ENCODE peak calls at places on chromosomes 13 and 19, in ten cellular contexts. W, G, A, F, B, S, C, I, E and T are unnamed samples.

GRCh38 chr13:32019612-32020233 is 11.9 kb upstream of the FRY start:
- DNase-seq in W (peak), G (peak), A (peak), F (peak), B (peak), S (peak), C (peak), I (peak), E (no peak), T (no peak)

GRCh38 chr19:40716031-40716654 is 543 bp downstream of the COQ8B start:
- DNase-seq in W (no peak), G (no peak), A (no peak), F (no peak), B (peak), S (no peak), C (peak), I (peak), E (no peak), T (no peak)

GRCh38 chr13:106497079-106497478 is 38.4 kb downstream of the EFNB2 start:
- DNase-seq in W (no peak), G (no peak), A (no peak), F (no peak), B (no peak), S (no peak), C (no peak), I (no peak), E (no peak), T (no peak)

GRCh38 chr13:21060063-21060826 is 1.1 kb downstream of the LATS2 start:
- DNase-seq in W (peak), G (peak), A (peak), F (peak), B (peak), S (peak), C (peak), I (peak), E (no peak), T (no peak)

GRCh38 chr13:25768726-25769270 is 283.0 kb downstream of the SHISA2 start:
- DNase-seq in W (no peak), G (no peak), A (no peak), F (no peak), B (no peak), S (no peak), C (no peak), I (no peak), E (no peak), T (no peak)

GRCh38 chr19:4083677-4084546 is 17.2 kb upstream of the ZBTB7A start:
- DNase-seq in W (peak), G (no peak), A (no peak), F (no peak), B (no peak), S (no peak), C (no peak), I (peak), E (no peak), T (no peak)

GRCh38 chr13:35512271-35512920 is 35.9 kb upstream of the MAB21L1 start:
- DNase-seq in W (no peak), G (no peak), A (no peak), F (no peak), B (no peak), S (peak), C (peak), I (no peak), E (no peak), T (no peak)

GRCh38 chr19:15452111-15453047 is 2.6 kb upstream of the WIZ start:
- DNase-seq in W (peak), G (no peak), A (peak), F (peak), B (peak), S (peak), C (peak), I (peak), E (peak), T (peak)

GRCh38 chr19:36916991-36917390 is 859 bp downstream of the ZNF568 start:
- DNase-seq in W (no peak), G (no peak), A (no peak), F (peak), B (no peak), S (peak), C (peak), I (no peak), E (no peak), T (no peak)

GRCh38 chr19:46901701-46902401 is 41.1 kb downstream of the ARHGAP35 start:
- DNase-seq in W (no peak), G (no peak), A (no peak), F (no peak), B (no peak), S (peak), C (peak), I (no peak), E (no peak), T (no peak)

GRCh38 chr13:29676535-29676934 is 81.0 kb upstream of the SLC7A1 start:
- DNase-seq in W (no peak), G (no peak), A (no peak), F (no peak), B (peak), S (peak), C (peak), I (no peak), E (no peak), T (no peak)

GRCh38 chr19:48445606-48446481 is at the start of gene GRWD1:
- DNase-seq in W (peak), G (peak), A (peak), F (peak), B (peak), S (peak), C (peak), I (peak), E (peak), T (peak)

GRCh38 chr19:34041922-34042521 is 130.3 kb upstream of the LSM14A start:
- DNase-seq in W (peak), G (peak), A (peak), F (peak), B (peak), S (peak), C (peak), I (peak), E (no peak), T (no peak)

GRCh38 chr13:29422015-29422414 is 173.5 kb downstream of the SLC7A1 start:
- DNase-seq in W (no peak), G (no peak), A (no peak), F (no peak), B (no peak), S (no peak), C (no peak), I (no peak), E (no peak), T (no peak)

GRCh38 chr13:103812558-103812957 is 746.3 kb upstream of the SLC10A2 start:
- DNase-seq in W (no peak), G (no peak), A (no peak), F (no peak), B (no peak), S (no peak), C (no peak), I (no peak), E (no peak), T (no peak)

GRCh38 chr13:105334211-105334610 is 1201.3 kb downstream of the EFNB2 start:
- DNase-seq in W (no peak), G (no peak), A (no peak), F (peak), B (no peak), S (peak), C (peak), I (no peak), E (no peak), T (no peak)

GRCh38 chr19:1133471-1133929 is 29.7 kb downstream of the GPX4 start:
- DNase-seq in W (peak), G (no peak), A (no peak), F (no peak), B (no peak), S (no peak), C (no peak), I (peak), E (no peak), T (no peak)

GRCh38 chr13:99418663-99419140 is 82.6 kb upstream of the TM9SF2 start:
- DNase-seq in W (no peak), G (no peak), A (no peak), F (no peak), B (no peak), S (no peak), C (no peak), I (peak), E (no peak), T (no peak)

GRCh38 chr19:53102701-53103140 is 501 bp downstream of the ZNF160 start:
- DNase-seq in W (peak), G (peak), A (peak), F (peak), B (peak), S (peak), C (peak), I (peak), E (no peak), T (peak)

GRCh38 chr13:111895896-111896821 is 170.8 kb upstream of the SOX1 start:
- DNase-seq in W (no peak), G (no peak), A (no peak), F (no peak), B (peak), S (no peak), C (no peak), I (peak), E (no peak), T (peak)

DNA sequence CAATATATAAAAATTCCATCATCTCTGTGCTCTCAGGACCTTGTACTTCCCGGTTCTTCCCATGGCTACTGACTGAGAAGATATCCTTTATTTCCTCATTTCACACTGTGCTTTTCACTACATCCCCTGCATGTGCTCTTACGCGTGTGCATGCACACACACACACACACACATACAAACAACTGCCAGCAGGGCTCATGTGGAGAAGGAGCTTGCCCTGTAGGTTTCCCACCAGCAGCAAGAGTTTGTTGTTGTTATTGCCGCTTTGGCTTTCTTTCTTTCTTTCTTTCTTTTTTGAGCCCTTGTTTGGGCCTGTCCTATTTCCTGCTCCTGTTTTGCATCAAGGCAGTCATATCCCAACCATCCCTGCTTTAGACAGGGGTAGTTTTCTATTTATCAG is 43.6 kb downstream of the TEX26 start:
- DNase-seq in W (no peak), G (no peak), A (no peak), F (no peak), B (no peak), S (no peak), C (no peak), I (no peak), E (no peak), T (peak)
- TF ChIP-seq CTCF in W (no peak), G (no peak), A (no peak), F (no peak), B (no peak), S (no peak), C (no peak), I (no peak), E (no peak), T (no peak)

GRCh38 chr19:55208880-55209429 is 346 bp downstream of the PTPRH start:
- DNase-seq in W (no peak), G (no peak), A (no peak), F (no peak), B (no peak), S (no peak), C (no peak), I (no peak), E (no peak), T (no peak)

GRCh38 chr19:55213547-55213946 is 4.2 kb upstream of the PTPRH start:
- DNase-seq in W (no peak), G (no peak), A (no peak), F (no peak), B (no peak), S (no peak), C (no peak), I (no peak), E (no peak), T (no peak)

GRCh38 chr19:55210120-55210493 is 806 bp upstream of the PTPRH start:
- DNase-seq in W (no peak), G (no peak), A (no peak), F (no peak), B (peak), S (peak), C (peak), I (no peak), E (no peak), T (no peak)

GRCh38 chr19:55209430-55210119 is at the start of gene PTPRH:
- DNase-seq in W (peak), G (no peak), A (no peak), F (no peak), B (peak), S (no peak), C (no peak), I (peak), E (no peak), T (no peak)

DNA sequence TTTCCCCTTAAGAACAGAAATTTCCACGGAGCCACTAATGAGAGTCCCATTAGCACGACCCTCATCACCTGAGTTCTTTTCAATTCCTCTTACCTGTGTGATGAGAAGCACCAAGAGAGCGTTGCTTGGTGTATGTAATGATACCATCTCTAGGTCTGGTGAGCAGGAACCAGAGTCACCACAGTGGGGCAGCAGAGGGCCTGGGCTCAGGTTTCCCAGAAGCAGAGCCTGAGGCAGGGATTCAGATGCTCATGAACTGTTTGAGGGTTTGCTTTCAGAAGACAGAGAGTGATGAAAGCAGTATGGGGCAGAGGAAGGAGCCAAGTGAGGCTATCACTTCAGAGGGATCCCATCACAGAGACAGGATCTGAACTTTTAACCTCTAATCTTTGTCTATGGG is 3.1 kb upstream of the PTPRH start:
- DNase-seq in W (peak), G (no peak), A (peak), F (no peak), B (no peak), S (no peak), C (no peak), I (peak), E (no peak), T (no peak)
- TF ChIP-seq CTCF in W (peak), G (peak), A (peak), F (peak), B (peak), S (no peak), C (peak), I (peak), E (no peak), T (peak)

DNA sequence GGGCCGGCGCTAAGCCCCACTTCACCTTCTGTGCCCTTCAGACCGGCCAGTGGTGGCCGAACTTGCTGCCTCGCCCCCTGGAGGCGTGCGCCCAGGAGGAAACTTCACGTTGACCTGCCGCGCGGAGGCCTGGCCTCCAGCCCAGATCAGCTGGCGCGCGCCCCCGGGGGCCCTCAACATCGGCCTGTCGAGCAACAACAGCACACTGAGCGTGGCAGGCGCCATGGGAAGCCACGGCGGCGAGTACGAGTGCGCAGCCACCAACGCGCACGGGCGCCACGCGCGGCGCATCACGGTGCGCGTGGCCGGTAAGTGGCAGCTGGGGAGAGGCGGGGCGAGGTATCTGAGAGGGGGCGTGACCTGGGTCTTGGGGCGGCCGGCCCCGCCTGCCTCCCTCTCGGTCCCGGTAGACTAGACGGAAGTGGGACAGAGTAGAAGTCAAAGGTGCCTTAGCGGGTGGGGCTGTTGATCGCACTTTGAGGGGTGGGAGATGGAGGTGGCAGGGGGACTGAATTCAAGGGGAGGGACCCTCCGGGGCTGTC is 5.6 kb downstream of the ICAM5 start:
- DNase-seq in W (peak), G (no peak), A (no peak), F (peak), B (no peak), S (no peak), C (no peak), I (peak), E (no peak), T (no peak)
- TF ChIP-seq CTCF in W (no peak), G (no peak), A (no peak), F (no peak), B (no peak), S (peak), C (no peak), I (no peak), E (no peak), T (no peak)

DNA sequence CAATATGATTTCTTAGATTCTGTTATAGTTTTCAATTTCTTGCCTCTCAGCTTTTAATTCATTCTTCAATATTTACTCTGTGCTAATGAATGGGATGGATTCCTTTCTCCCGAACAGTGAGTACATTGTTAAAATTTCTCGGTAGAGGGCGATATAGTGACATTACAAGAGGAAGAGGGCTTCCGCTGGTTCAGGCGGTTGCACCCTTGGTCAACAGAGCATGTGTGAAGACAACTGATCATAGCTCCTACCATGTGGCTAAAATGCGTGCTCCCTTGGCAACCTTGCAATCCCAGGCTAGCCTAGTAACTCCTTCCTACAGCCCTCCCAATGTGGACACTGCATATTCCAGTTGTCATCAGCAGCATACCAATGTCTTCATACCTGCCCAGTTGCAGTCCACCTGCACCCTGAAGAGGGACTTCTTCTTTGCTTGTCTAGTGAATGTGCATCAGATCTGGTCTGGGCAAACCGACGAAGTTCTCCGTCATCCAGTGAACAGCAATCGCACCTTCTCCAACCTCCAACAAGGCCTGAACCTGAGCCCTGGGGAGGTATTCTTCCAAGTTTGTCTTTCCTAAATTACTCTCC is 653.0 kb upstream of the GPC6 start:
- DNase-seq in W (no peak), G (peak), A (no peak), F (peak), B (no peak), S (peak), C (peak), I (no peak), E (no peak), T (no peak)
- TF ChIP-seq CTCF in W (no peak), G (peak), A (peak), F (peak), B (peak), S (no peak), C (peak), I (no peak), E (no peak), T (peak)

DNA sequence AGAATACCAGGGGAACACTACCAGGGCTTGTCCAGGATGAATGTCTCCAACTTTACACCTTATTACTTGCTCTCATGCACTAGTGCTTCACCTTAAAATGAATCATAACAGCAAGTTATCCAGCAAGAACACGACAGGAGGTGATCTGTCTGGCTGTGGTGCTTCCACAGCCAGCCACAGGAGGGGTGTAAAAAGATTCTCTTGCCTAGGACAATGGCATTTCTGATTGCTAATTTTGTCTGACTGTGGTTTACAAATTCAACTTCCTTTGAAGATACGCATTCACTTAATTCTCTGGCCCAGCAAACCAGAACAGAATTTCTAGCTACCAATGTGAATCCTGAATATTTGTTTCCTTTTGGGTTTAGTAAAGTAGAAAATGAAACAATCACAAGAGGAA is 23.1 kb upstream of the COG3 start:
- DNase-seq in W (no peak), G (no peak), A (no peak), F (no peak), B (no peak), S (peak), C (peak), I (no peak), E (no peak), T (no peak)
- TF ChIP-seq CTCF in W (no peak), G (no peak), A (peak), F (no peak), B (no peak), S (peak), C (no peak), I (no peak), E (no peak), T (peak)

GRCh38 chr13:24162604-24163003 is 2.1 kb downstream of the SPATA13 start:
- DNase-seq in W (no peak), G (no peak), A (no peak), F (peak), B (peak), S (no peak), C (no peak), I (no peak), E (no peak), T (no peak)

GRCh38 chr13:24159362-24159761 is 1.2 kb upstream of the SPATA13 start:
- DNase-seq in W (no peak), G (no peak), A (no peak), F (no peak), B (no peak), S (no peak), C (no peak), I (no peak), E (no peak), T (no peak)

GRCh38 chr13:24161980-24162517 is 1.5 kb downstream of the SPATA13 start:
- DNase-seq in W (peak), G (no peak), A (no peak), F (no peak), B (peak), S (no peak), C (no peak), I (peak), E (no peak), T (no peak)

GRCh38 chr13:24159921-24160324 is 597 bp upstream of the SPATA13 start:
- DNase-seq in W (no peak), G (peak), A (peak), F (peak), B (no peak), S (no peak), C (no peak), I (no peak), E (no peak), T (no peak)

DNA sequence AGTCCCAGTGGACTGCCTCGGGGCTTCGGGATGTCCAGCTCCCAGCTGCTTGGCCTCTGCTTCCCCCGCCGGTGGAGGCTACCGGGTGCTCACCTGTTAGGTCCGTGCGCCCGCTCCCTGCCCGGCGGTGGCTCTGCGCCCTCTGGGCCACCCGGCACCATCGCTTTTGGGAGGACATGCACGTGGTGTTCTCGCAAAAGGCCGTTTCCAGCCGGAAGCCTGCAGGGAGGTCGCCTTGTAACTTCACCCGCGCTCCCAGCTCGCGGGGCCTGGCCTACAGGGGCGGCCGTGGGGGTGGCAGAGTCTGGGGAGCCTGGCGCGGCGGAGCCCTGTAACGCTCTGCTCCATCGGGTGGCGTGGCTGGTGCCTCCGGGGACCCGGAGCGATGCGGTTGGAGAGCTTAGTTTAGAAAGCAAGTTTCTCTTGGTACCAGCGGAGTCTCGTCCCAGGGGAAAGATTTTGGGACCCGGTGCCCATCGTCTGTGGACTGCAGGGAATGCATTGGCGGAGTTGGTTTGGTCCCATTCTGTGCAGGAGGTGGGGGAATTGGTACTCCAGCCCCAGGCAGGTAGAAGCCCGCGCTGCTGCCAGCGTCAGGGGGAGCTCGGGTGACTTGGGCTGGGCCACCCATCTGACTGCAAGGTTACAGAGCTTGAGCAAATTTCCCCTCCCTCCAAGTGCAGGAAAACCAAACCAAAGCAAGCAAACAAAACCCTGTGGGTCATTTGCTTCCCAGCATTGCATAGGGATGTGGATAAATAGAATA is 673 bp downstream of the SPATA13 start:
- DNase-seq in W (peak), G (peak), A (no peak), F (peak), B (peak), S (no peak), C (no peak), I (peak), E (no peak), T (no peak)
- TF ChIP-seq CTCF in W (no peak), G (no peak), A (no peak), F (no peak), B (peak), S (no peak), C (no peak), I (no peak), E (no peak), T (no peak)

GRCh38 chr13:50081899-50082425 is 66.7 kb downstream of the KCNRG start:
- DNase-seq in W (peak), G (peak), A (peak), F (peak), B (peak), S (peak), C (peak), I (peak), E (peak), T (peak)
- TF ChIP-seq CTCF in W (no peak), G (no peak), A (no peak), F (no peak), B (no peak), S (no peak), C (no peak), I (no peak), E (peak), T (no peak)